ENCODE peak calls at places on chromosomes 6 and 20, in eight cellular contexts. N is activated T-helper 1 cell treated with anti-CD3 and anti-CD28 coated beads, Interleukin-12 subunit alpha, Interleukin-12 subunit beta, Interleukin-2, Interleukin-4 antibody, amounts not matched to agents 30 ng/mL and 10 ng/mL and 1 ng/mL, durations not matched to agents 14 hours and 24 hours and 36 hours; I is astrocyte; C is natural killer cell; B is COLO829; X is neural crest cell; F is anterior cingulate cortex; L is nucleus accumbens. H is an unnamed sample.

GRCh38 chr6:165661416-165662001 is 1.5 kb downstream of the PDE10A start:
- DNase-seq in N (no peak), I (no peak), C (no peak), B (no peak), X (peak), F (no peak), L (no peak), H (no peak)

GRCh38 chr6:45436544-45437440 is 59.1 kb upstream of the SUPT3H start:
- DNase-seq in N (no peak), I (peak), C (no peak), B (peak), X (no peak), F (no peak), L (no peak), H (peak)

GRCh38 chr20:59765599-59766177 is 161.3 kb downstream of the PHACTR3 start:
- DNase-seq in N (no peak), I (no peak), C (no peak), B (no peak), X (peak), F (no peak), L (peak), H (no peak)

GRCh38 chr20:9583151-9583550 is 68.8 kb downstream of the LAMP5 start:
- DNase-seq in N (no peak), I (no peak), C (no peak), B (no peak), X (no peak), F (no peak), L (no peak), H (no peak)

GRCh38 chr20:45373353-45374100 is 4.6 kb downstream of the TP53TG5 start:
- DNase-seq in N (peak), I (peak), C (peak), B (peak), X (peak), F (peak), L (peak), H (peak)

GRCh38 chr6:165556116-165556843 is 106.8 kb downstream of the PDE10A start:
- DNase-seq in N (no peak), I (peak), C (no peak), B (no peak), X (no peak), F (no peak), L (no peak), H (no peak)

GRCh38 chr6:27605401-27606342 is 132.8 kb upstream of the ZNF184 start:
- DNase-seq in N (no peak), I (peak), C (no peak), B (peak), X (peak), F (no peak), L (no peak), H (no peak)

GRCh38 chr20:47306095-47306494 is 50.4 kb downstream of the ZMYND8 start:
- DNase-seq in N (no peak), I (no peak), C (no peak), B (no peak), X (no peak), F (no peak), L (no peak), H (no peak)

GRCh38 chr6:93701526-93701925 is 282.2 kb upstream of the EPHA7 start:
- DNase-seq in N (no peak), I (no peak), C (no peak), B (no peak), X (no peak), F (no peak), L (no peak), H (no peak)

GRCh38 chr6:37648465-37649330 is 49.0 kb downstream of the MDGA1 start:
- DNase-seq in N (peak), I (no peak), C (peak), B (no peak), X (no peak), F (no peak), L (no peak), H (no peak)

GRCh38 chr6:36649721-36650484 is 28.6 kb upstream of the CDKN1A start:
- DNase-seq in N (no peak), I (no peak), C (no peak), B (peak), X (no peak), F (no peak), L (no peak), H (no peak)

GRCh38 chr6:42453649-42454427 is 2.1 kb upstream of the TRERF1 start:
- DNase-seq in N (peak), I (peak), C (no peak), B (no peak), X (peak), F (no peak), L (no peak), H (peak)

GRCh38 chr6:25138024-25138696 is 141.0 kb upstream of the CARMIL1 start:
- DNase-seq in N (peak), I (peak), C (peak), B (peak), X (no peak), F (no peak), L (peak), H (peak)

GRCh38 chr6:165986647-165987482 is 180.8 kb downstream of the TBXT start:
- DNase-seq in N (no peak), I (peak), C (no peak), B (peak), X (no peak), F (no peak), L (no peak), H (no peak)

GRCh38 chr20:19275630-19276071 is 63.2 kb downstream of the SLC24A3 start:
- DNase-seq in N (no peak), I (no peak), C (no peak), B (no peak), X (no peak), F (no peak), L (peak), H (no peak)

GRCh38 chr6:133198725-133199124 is 42.4 kb upstream of the EYA4 start:
- DNase-seq in N (no peak), I (peak), C (no peak), B (peak), X (no peak), F (no peak), L (no peak), H (no peak)

GRCh38 chr20:57545927-57546662 is 14.8 kb upstream of the PCK1 start:
- DNase-seq in N (no peak), I (no peak), C (no peak), B (no peak), X (no peak), F (no peak), L (no peak), H (no peak)

GRCh38 chr6:159929819-159930218 is 39.0 kb downstream of the MAS1 start:
- DNase-seq in N (no peak), I (no peak), C (no peak), B (no peak), X (no peak), F (no peak), L (no peak), H (no peak)

GRCh38 chr6:72286911-72287311 is 335.0 kb upstream of the KCNQ5 start:
- DNase-seq in N (no peak), I (peak), C (no peak), B (peak), X (no peak), F (no peak), L (no peak), H (no peak)

GRCh38 chr20:57755609-57756008 is 45.8 kb upstream of the PMEPA1 start:
- DNase-seq in N (no peak), I (no peak), C (no peak), B (no peak), X (no peak), F (no peak), L (no peak), H (no peak)

GRCh38 chr6:14888575-14889000 is 357.3 kb upstream of the JARID2 start:
- DNase-seq in N (no peak), I (no peak), C (no peak), B (no peak), X (no peak), F (no peak), L (no peak), H (peak)

GRCh38 chr6:40816601-40817000 is 222.4 kb downstream of the UNC5CL start:
- DNase-seq in N (no peak), I (no peak), C (no peak), B (no peak), X (no peak), F (no peak), L (no peak), H (no peak)

GRCh38 chr6:46918830-46919229 is 2.9 kb downstream of the ADGRF5 start:
- DNase-seq in N (no peak), I (no peak), C (no peak), B (no peak), X (no peak), F (no peak), L (no peak), H (no peak)

GRCh38 chr6:155436981-155437749 is 18.5 kb downstream of the NOX3 start:
- DNase-seq in N (no peak), I (no peak), C (no peak), B (no peak), X (no peak), F (no peak), L (no peak), H (no peak)

GRCh38 chr6:131510094-131510493 is 62.9 kb upstream of the ARG1 start:
- DNase-seq in N (no peak), I (no peak), C (no peak), B (no peak), X (no peak), F (no peak), L (no peak), H (no peak)

GRCh38 chr6:35318200-35318844 is 20.7 kb downstream of the DEF6 start:
- DNase-seq in N (no peak), I (peak), C (no peak), B (peak), X (peak), F (peak), L (peak), H (no peak)

GRCh38 chr20:44398303-44398702 is 42.8 kb downstream of the HNF4A start:
- DNase-seq in N (no peak), I (peak), C (no peak), B (no peak), X (no peak), F (no peak), L (no peak), H (no peak)

H was measured in HL-60.